ENCODE peak calls at places on chromosomes 13 and 19, in four cellular contexts. Z, S, A and U are unnamed samples.

GRCh38 chr13:33730147-33730546 is 87.8 kb upstream of the RFC3 start:
- DNase-seq in Z (no peak), S (no peak), A (no peak), U (no peak)

GRCh38 chr13:18212873-18213272 is 968.8 kb downstream of the TUBA3C start:
- DNase-seq in Z (no peak), S (no peak), A (no peak), U (no peak)

GRCh38 chr13:111271186-111271698 is 49.2 kb upstream of the TEX29 start:
- DNase-seq in Z (no peak), S (no peak), A (no peak), U (no peak)

GRCh38 chr19:18259848-18260247 is 14.4 kb downstream of the IQCN start:
- DNase-seq in Z (no peak), S (no peak), A (no peak), U (no peak)

GRCh38 chr13:64810701-64811258 is 2419.4 kb downstream of the PCDH9 start:
- DNase-seq in Z (no peak), S (peak), A (no peak), U (no peak)

GRCh38 chr19:15479391-15480345 is at the start of gene PGLYRP2:
- DNase-seq in Z (no peak), S (peak), A (no peak), U (no peak)

GRCh38 chr13:21998279-21998678 is 327.4 kb downstream of the FGF9 start:
- DNase-seq in Z (no peak), S (no peak), A (no peak), U (no peak)

GRCh38 chr19:48806518-48806817 is 4.4 kb downstream of the BCAT2 start:
- DNase-seq in Z (no peak), S (no peak), A (peak), U (no peak)

GRCh38 chr19:36392916-36393673 is 14.1 kb upstream of the ZFP14 start:
- DNase-seq in Z (no peak), S (no peak), A (no peak), U (no peak)

GRCh38 chr13:113152894-113153809 is 5.3 kb upstream of the PROZ start:
- DNase-seq in Z (no peak), S (peak), A (no peak), U (no peak)

GRCh38 chr13:95156208-95156607 is 145.0 kb downstream of the ABCC4 start:
- DNase-seq in Z (no peak), S (peak), A (no peak), U (no peak)

GRCh38 chr19:10518444-10519361 is 1.5 kb upstream of the S1PR5 start:
- DNase-seq in Z (no peak), S (no peak), A (no peak), U (peak)

GRCh38 chr19:11261431-11261901 is 858 bp downstream of the DOCK6 start:
- DNase-seq in Z (no peak), S (no peak), A (no peak), U (no peak)

GRCh38 chr19:4567584-4568071 is 8.1 kb upstream of the SEMA6B start:
- DNase-seq in Z (no peak), S (peak), A (peak), U (no peak)

GRCh38 chr13:95256086-95256485 is 45.2 kb downstream of the ABCC4 start:
- DNase-seq in Z (no peak), S (peak), A (no peak), U (no peak)

GRCh38 chr19:38932425-38933179 is 1.9 kb downstream of the MRPS12 start:
- DNase-seq in Z (peak), S (peak), A (no peak), U (no peak)

GRCh38 chr19:18294467-18294864 is 13.0 kb upstream of the JUND start:
- DNase-seq in Z (peak), S (peak), A (peak), U (no peak)

GRCh38 chr19:2309734-2310362 is 1.9 kb upstream of the LINGO3 start:
- DNase-seq in Z (peak), S (peak), A (no peak), U (no peak)

GRCh38 chr19:3670258-3670795 is 29.9 kb downstream of the PIP5K1C start:
- DNase-seq in Z (no peak), S (no peak), A (no peak), U (no peak)

GRCh38 chr13:34076319-34076718 is 258.4 kb downstream of the RFC3 start:
- DNase-seq in Z (no peak), S (peak), A (no peak), U (peak)

GRCh38 chr13:43698743-43699142 is 88.0 kb downstream of the ENOX1 start:
- DNase-seq in Z (no peak), S (no peak), A (no peak), U (no peak)

GRCh38 chr13:50761406-50761805 is 82.1 kb downstream of the DLEU7 start:
- DNase-seq in Z (no peak), S (no peak), A (no peak), U (no peak)

GRCh38 chr19:8050274-8051096 is 2.1 kb upstream of the CCL25 start:
- DNase-seq in Z (peak), S (peak), A (peak), U (peak)

GRCh38 chr13:35164324-35164932 is 222.4 kb downstream of the NBEA start:
- DNase-seq in Z (peak), S (peak), A (no peak), U (no peak)

GRCh38 chr19:4913996-4914735 is 4.9 kb downstream of the UHRF1 start:
- DNase-seq in Z (no peak), S (peak), A (peak), U (no peak)

GRCh38 chr13:33252103-33252502 is 33.5 kb downstream of the STARD13 start:
- DNase-seq in Z (no peak), S (no peak), A (no peak), U (no peak)

GRCh38 chr19:35718345-35719041 is 690 bp downstream of the KMT2B start:
- DNase-seq in Z (no peak), S (peak), A (peak), U (no peak)